ENCODE peak calls at places on chromosomes 6 and 20, in seven cellular contexts. One of them, this sample, is unnamed.
A peak's percentile ranks its signal among the peaks of the same experiment; 100 is the strongest.

GRCh38 chr6:167345348-167345747 is 20.5 kb downstream of the TTLL2 start:
- DNase-seq in body of pancreas: no peak
- DNase-seq in fibroblast of lung: no peak
- DNase-seq in fibroblast of mammary gland: no peak
- DNase-seq in cardiac fibroblast: no peak
- DNase-seq in GM06990: no peak
- DNase-seq in RWPE1: no peak
- DNase-seq in this sample: no peak

GRCh38 chr6:33414592-33415271 is 3.2 kb downstream of the CUTA start:
- DNase-seq in body of pancreas: no peak
- DNase-seq in cardiac fibroblast: no peak
- DNase-seq in fibroblast of mammary gland: no peak
- DNase-seq in GM06990: no peak
- DNase-seq in RWPE1: no peak
- DNase-seq in fibroblast of lung: no peak
- DNase-seq in this sample: no peak

GRCh38 chr20:5463007-5463686 is 146.4 kb upstream of the PROKR2 start:
- DNase-seq in fibroblast of mammary gland: no peak
- DNase-seq in body of pancreas: peak; percentile 84
- DNase-seq in fibroblast of lung: no peak
- DNase-seq in GM06990: no peak
- DNase-seq in cardiac fibroblast: no peak
- DNase-seq in RWPE1: no peak
- DNase-seq in this sample: no peak

GRCh38 chr6:170376386-170377084 is 70.0 kb downstream of the FAM120B start:
- DNase-seq in cardiac fibroblast: peak; percentile 2
- DNase-seq in RWPE1: no peak
- DNase-seq in GM06990: no peak
- DNase-seq in body of pancreas: no peak
- DNase-seq in fibroblast of mammary gland: no peak
- DNase-seq in fibroblast of lung: no peak
- DNase-seq in this sample: no peak

GRCh38 chr6:77620290-77620882 is 32.5 kb upstream of the MEI4 start:
- DNase-seq in fibroblast of mammary gland: no peak
- DNase-seq in fibroblast of lung: no peak
- DNase-seq in cardiac fibroblast: peak; percentile 16
- DNase-seq in body of pancreas: peak; percentile 14
- DNase-seq in GM06990: no peak
- DNase-seq in RWPE1: peak; percentile 17
- DNase-seq in this sample: no peak

GRCh38 chr20:51972031-51972430 is 169.7 kb upstream of the SALL4 start:
- DNase-seq in fibroblast of mammary gland: no peak
- DNase-seq in cardiac fibroblast: no peak
- DNase-seq in GM06990: no peak
- DNase-seq in fibroblast of lung: no peak
- DNase-seq in RWPE1: no peak
- DNase-seq in body of pancreas: no peak
- DNase-seq in this sample: no peak

GRCh38 chr6:134235937-134236751 is 81.8 kb downstream of the SGK1 start:
- DNase-seq in body of pancreas: no peak
- DNase-seq in RWPE1: peak; percentile 53
- DNase-seq in cardiac fibroblast: peak; percentile 82
- DNase-seq in GM06990: peak; percentile 76
- DNase-seq in fibroblast of lung: peak; percentile 62
- DNase-seq in fibroblast of mammary gland: peak; percentile 76
- DNase-seq in this sample: no peak

GRCh38 chr6:71190809-71191208 is 97.8 kb upstream of the OGFRL1 start:
- DNase-seq in RWPE1: peak; percentile 30
- DNase-seq in fibroblast of lung: peak; percentile 66
- DNase-seq in fibroblast of mammary gland: peak; percentile 58
- DNase-seq in cardiac fibroblast: peak; percentile 76
- DNase-seq in GM06990: no peak
- DNase-seq in body of pancreas: no peak
- DNase-seq in this sample: no peak

GRCh38 chr6:43246301-43247114 is 3.2 kb downstream of the TTBK1 start:
- DNase-seq in body of pancreas: peak; percentile 74
- DNase-seq in GM06990: no peak
- DNase-seq in cardiac fibroblast: no peak
- DNase-seq in RWPE1: no peak
- DNase-seq in fibroblast of lung: peak; percentile 27
- DNase-seq in fibroblast of mammary gland: no peak
- DNase-seq in this sample: no peak

GRCh38 chr6:38552136-38552535 is 87.6 kb downstream of the BTBD9 start:
- DNase-seq in fibroblast of lung: no peak
- DNase-seq in cardiac fibroblast: no peak
- DNase-seq in body of pancreas: no peak
- DNase-seq in RWPE1: no peak
- DNase-seq in fibroblast of mammary gland: no peak
- DNase-seq in GM06990: peak; percentile 53
- DNase-seq in this sample: no peak

GRCh38 chr6:26296857-26297648 is 67.9 kb upstream of the BTN3A2 start:
- DNase-seq in RWPE1: no peak
- DNase-seq in GM06990: no peak
- DNase-seq in cardiac fibroblast: peak; percentile 70
- DNase-seq in fibroblast of lung: peak; percentile 39
- DNase-seq in fibroblast of mammary gland: peak; percentile 71
- DNase-seq in body of pancreas: no peak
- DNase-seq in this sample: no peak

GRCh38 chr20:31710423-31711250 is 12.0 kb downstream of the BCL2L1 start:
- DNase-seq in body of pancreas: peak; percentile 72
- DNase-seq in GM06990: no peak
- DNase-seq in fibroblast of lung: no peak
- DNase-seq in cardiac fibroblast: no peak
- DNase-seq in fibroblast of mammary gland: no peak
- DNase-seq in RWPE1: peak; percentile 96
- DNase-seq in this sample: no peak

GRCh38 chr20:38725959-38726848 is 1.9 kb downstream of the SLC32A1 start:
- DNase-seq in RWPE1: peak; percentile 69
- DNase-seq in cardiac fibroblast: no peak
- DNase-seq in body of pancreas: peak; percentile 49
- DNase-seq in fibroblast of mammary gland: peak; percentile 37
- DNase-seq in GM06990: peak; percentile 38
- DNase-seq in fibroblast of lung: peak; percentile 34
- DNase-seq in this sample: no peak

GRCh38 chr20:19974621-19975435 is 42.3 kb upstream of the NAA20 start:
- DNase-seq in cardiac fibroblast: peak; percentile 88
- DNase-seq in fibroblast of mammary gland: peak; percentile 95
- DNase-seq in fibroblast of lung: peak; percentile 97
- DNase-seq in GM06990: no peak
- DNase-seq in body of pancreas: peak; percentile 95
- DNase-seq in RWPE1: peak; percentile 95
- DNase-seq in this sample: peak; percentile 93

GRCh38 chr6:90463359-90463758 is 123.5 kb downstream of the MAP3K7 start:
- DNase-seq in GM06990: no peak
- DNase-seq in fibroblast of lung: no peak
- DNase-seq in body of pancreas: no peak
- DNase-seq in fibroblast of mammary gland: no peak
- DNase-seq in RWPE1: no peak
- DNase-seq in cardiac fibroblast: no peak
- DNase-seq in this sample: no peak

GRCh38 chr6:11212625-11213024 is 19.8 kb downstream of the NEDD9 start:
- DNase-seq in cardiac fibroblast: peak; percentile 94
- DNase-seq in GM06990: no peak
- DNase-seq in RWPE1: peak; percentile 42
- DNase-seq in body of pancreas: no peak
- DNase-seq in fibroblast of lung: peak; percentile 86
- DNase-seq in fibroblast of mammary gland: peak; percentile 91
- DNase-seq in this sample: no peak

GRCh38 chr6:21850682-21851081 is 257.1 kb downstream of the SOX4 start:
- DNase-seq in body of pancreas: no peak
- DNase-seq in GM06990: no peak
- DNase-seq in fibroblast of lung: no peak
- DNase-seq in RWPE1: no peak
- DNase-seq in fibroblast of mammary gland: no peak
- DNase-seq in cardiac fibroblast: no peak
- DNase-seq in this sample: no peak

GRCh38 chr6:160013987-160014868 is 45.3 kb downstream of the IGF2R start:
- DNase-seq in cardiac fibroblast: peak; percentile 26
- DNase-seq in body of pancreas: no peak
- DNase-seq in RWPE1: no peak
- DNase-seq in GM06990: no peak
- DNase-seq in fibroblast of lung: no peak
- DNase-seq in fibroblast of mammary gland: peak; percentile 47
- DNase-seq in this sample: no peak

GRCh38 chr20:63864978-63865640 is at the start of gene TPD52L2:
- DNase-seq in body of pancreas: peak; percentile 99
- DNase-seq in RWPE1: peak; percentile 100
- DNase-seq in fibroblast of lung: peak; percentile 97
- DNase-seq in fibroblast of mammary gland: peak; percentile 97
- DNase-seq in GM06990: peak; percentile 96
- DNase-seq in cardiac fibroblast: peak; percentile 98
- DNase-seq in this sample: peak; percentile 95

GRCh38 chr20:63863798-63864544 is 1.1 kb upstream of the TPD52L2 start:
- DNase-seq in fibroblast of lung: peak; percentile 78
- DNase-seq in fibroblast of mammary gland: peak; percentile 76
- DNase-seq in body of pancreas: peak; percentile 81
- DNase-seq in cardiac fibroblast: peak; percentile 82
- DNase-seq in RWPE1: peak; percentile 78
- DNase-seq in GM06990: peak; percentile 96
- DNase-seq in this sample: no peak

GRCh38 chr20:63861981-63862901 is 943 bp downstream of the ABHD16B start:
- DNase-seq in cardiac fibroblast: no peak
- DNase-seq in GM06990: no peak
- DNase-seq in body of pancreas: no peak
- DNase-seq in RWPE1: no peak
- DNase-seq in fibroblast of lung: no peak
- DNase-seq in fibroblast of mammary gland: no peak
- DNase-seq in this sample: no peak

GRCh38 chr20:63863021-63863797 is 1.9 kb upstream of the TPD52L2 start:
- DNase-seq in fibroblast of mammary gland: no peak
- DNase-seq in GM06990: no peak
- DNase-seq in fibroblast of lung: no peak
- DNase-seq in body of pancreas: no peak
- DNase-seq in RWPE1: no peak
- DNase-seq in cardiac fibroblast: no peak
- DNase-seq in this sample: no peak

GRCh38 chr20:63864545-63864977 is 509 bp upstream of the TPD52L2 start:
- DNase-seq in fibroblast of mammary gland: no peak
- DNase-seq in GM06990: no peak
- DNase-seq in body of pancreas: no peak
- DNase-seq in RWPE1: no peak
- DNase-seq in fibroblast of lung: no peak
- DNase-seq in cardiac fibroblast: no peak
- DNase-seq in this sample: no peak
- TF ChIP-seq CTCF in fibroblast of mammary gland: no peak
- TF ChIP-seq CTCF in GM06990: no peak
- TF ChIP-seq CTCF in body of pancreas: no peak
- TF ChIP-seq CTCF in RWPE1: peak; percentile 44
- TF ChIP-seq CTCF in fibroblast of lung: no peak
- TF ChIP-seq CTCF in cardiac fibroblast: no peak
- TF ChIP-seq CTCF in this sample: no peak

DNA sequence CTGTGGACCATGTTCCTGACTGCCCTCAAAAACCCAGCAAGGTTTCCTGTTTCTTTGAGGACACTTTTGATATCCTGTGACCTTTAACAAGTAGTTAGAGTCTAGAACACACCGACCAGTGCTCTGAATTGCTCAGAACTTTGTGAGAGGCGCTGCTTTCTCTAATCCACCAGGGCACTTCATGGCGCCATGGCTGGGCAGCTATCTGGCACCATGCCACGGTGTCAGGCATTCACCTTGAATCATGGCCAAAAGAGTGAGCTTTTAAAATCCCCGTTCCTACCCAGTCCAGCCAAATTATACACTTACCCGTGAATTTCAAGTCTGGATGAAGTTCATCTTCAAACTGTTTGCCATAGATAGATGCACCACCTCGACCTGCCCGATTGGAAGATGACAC is 17.0 kb upstream of the CPNE5 start:
- DNase-seq in cardiac fibroblast: no peak
- DNase-seq in GM06990: no peak
- DNase-seq in body of pancreas: peak; percentile 70
- DNase-seq in fibroblast of lung: no peak
- DNase-seq in fibroblast of mammary gland: no peak
- DNase-seq in RWPE1: no peak
- DNase-seq in this sample: no peak
- TF ChIP-seq CTCF in cardiac fibroblast: no peak
- TF ChIP-seq CTCF in GM06990: no peak
- TF ChIP-seq CTCF in body of pancreas: no peak
- TF ChIP-seq CTCF in fibroblast of lung: no peak
- TF ChIP-seq CTCF in fibroblast of mammary gland: no peak
- TF ChIP-seq CTCF in RWPE1: no peak
- TF ChIP-seq CTCF in this sample: no peak

DNA sequence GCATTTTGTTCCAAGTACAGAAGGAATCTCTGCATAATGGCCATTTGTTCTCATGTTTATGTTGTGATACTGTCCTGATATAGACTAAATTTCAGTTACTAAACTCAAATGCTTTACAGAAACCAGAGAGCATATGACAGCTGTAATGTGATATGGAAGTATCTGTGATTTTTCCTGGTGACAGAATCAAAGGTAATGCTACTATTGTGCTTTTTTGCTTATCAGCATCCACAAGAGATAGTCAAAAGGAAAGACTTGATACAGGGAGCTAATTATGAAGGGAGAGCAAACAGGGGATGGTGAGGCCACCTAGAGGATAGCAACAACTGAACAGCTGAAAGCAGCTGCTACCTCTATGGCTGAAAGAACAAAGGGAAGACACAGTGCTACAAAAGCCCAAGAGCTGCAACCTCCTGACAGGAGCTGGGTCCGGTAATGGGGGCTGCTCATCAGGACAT is 181.4 kb downstream of the PHF3 start:
- DNase-seq in GM06990: no peak
- DNase-seq in fibroblast of lung: no peak
- DNase-seq in RWPE1: no peak
- DNase-seq in cardiac fibroblast: peak; percentile 40
- DNase-seq in body of pancreas: no peak
- DNase-seq in fibroblast of mammary gland: peak; percentile 35
- DNase-seq in this sample: no peak
- TF ChIP-seq CTCF in GM06990: no peak
- TF ChIP-seq CTCF in fibroblast of lung: peak; percentile 34
- TF ChIP-seq CTCF in RWPE1: no peak
- TF ChIP-seq CTCF in cardiac fibroblast: peak; percentile 53
- TF ChIP-seq CTCF in body of pancreas: no peak
- TF ChIP-seq CTCF in fibroblast of mammary gland: peak; percentile 37
- TF ChIP-seq CTCF in this sample: peak; percentile 28

GRCh38 chr20:61159940-61160688 is 91.9 kb upstream of the CDH4 start:
- DNase-seq in RWPE1: no peak
- DNase-seq in fibroblast of mammary gland: no peak
- DNase-seq in fibroblast of lung: no peak
- DNase-seq in GM06990: no peak
- DNase-seq in cardiac fibroblast: no peak
- DNase-seq in body of pancreas: no peak
- DNase-seq in this sample: no peak

GRCh38 chr20:61163027-61163426 is 89.0 kb upstream of the CDH4 start:
- DNase-seq in fibroblast of lung: no peak
- DNase-seq in body of pancreas: no peak
- DNase-seq in cardiac fibroblast: no peak
- DNase-seq in fibroblast of mammary gland: no peak
- DNase-seq in GM06990: no peak
- DNase-seq in RWPE1: no peak
- DNase-seq in this sample: no peak

GRCh38 chr20:61157301-61157700 is 94.8 kb upstream of the CDH4 start:
- DNase-seq in cardiac fibroblast: no peak
- DNase-seq in RWPE1: no peak
- DNase-seq in fibroblast of mammary gland: no peak
- DNase-seq in GM06990: no peak
- DNase-seq in fibroblast of lung: no peak
- DNase-seq in body of pancreas: no peak
- DNase-seq in this sample: no peak

GRCh38 chr20:61162506-61162905 is 89.6 kb upstream of the CDH4 start:
- DNase-seq in GM06990: no peak
- DNase-seq in body of pancreas: no peak
- DNase-seq in cardiac fibroblast: no peak
- DNase-seq in RWPE1: no peak
- DNase-seq in fibroblast of lung: no peak
- DNase-seq in fibroblast of mammary gland: no peak
- DNase-seq in this sample: no peak

GRCh38 chr20:61161649-61162210 is 90.3 kb upstream of the CDH4 start:
- DNase-seq in fibroblast of lung: peak; percentile 45
- DNase-seq in fibroblast of mammary gland: peak; percentile 41
- DNase-seq in GM06990: no peak
- DNase-seq in cardiac fibroblast: peak; percentile 28
- DNase-seq in RWPE1: no peak
- DNase-seq in body of pancreas: no peak
- DNase-seq in this sample: no peak
- TF ChIP-seq CTCF in fibroblast of lung: peak; percentile 36
- TF ChIP-seq CTCF in fibroblast of mammary gland: peak; percentile 39
- TF ChIP-seq CTCF in GM06990: no peak
- TF ChIP-seq CTCF in cardiac fibroblast: no peak
- TF ChIP-seq CTCF in RWPE1: no peak
- TF ChIP-seq CTCF in body of pancreas: no peak
- TF ChIP-seq CTCF in this sample: no peak